ENCODE peak calls at places on chromosome 17, in four cellular contexts. D, E, O and C are unnamed samples.

GRCh38 chr17:74592087-74592990 is at the start of gene CD300LD:
- DNase-seq in D (no peak), E (no peak), O (no peak), C (no peak)

GRCh38 chr17:10226930-10227695 is 28.7 kb upstream of the GAS7 start:
- DNase-seq in D (peak), E (peak), O (peak), C (peak)

GRCh38 chr17:30950669-30951399 is 20.0 kb upstream of the RNF135 start:
- DNase-seq in D (peak), E (peak), O (peak), C (peak)

GRCh38 chr17:49991409-49991808 is 3.6 kb downstream of the DLX3 start:
- DNase-seq in D (no peak), E (no peak), O (no peak), C (no peak)

GRCh38 chr17:1180958-1181768 is 1.4 kb upstream of the ABR start:
- DNase-seq in D (no peak), E (no peak), O (no peak), C (no peak)

GRCh38 chr17:29084476-29085148 is 41.7 kb downstream of the PIPOX start:
- DNase-seq in D (peak), E (no peak), O (no peak), C (no peak)

GRCh38 chr17:4127555-4127954 is 15.3 kb downstream of the ZZEF1 start:
- DNase-seq in D (no peak), E (no peak), O (no peak), C (no peak)

GRCh38 chr17:42429726-42430464 is 6.8 kb upstream of the CAVIN1 start:
- DNase-seq in D (no peak), E (no peak), O (no peak), C (no peak)

GRCh38 chr17:63967953-63968352 is 4.8 kb downstream of the SCN4A start:
- DNase-seq in D (no peak), E (no peak), O (no peak), C (no peak)

GRCh38 chr17:50363217-50364060 is 9.5 kb downstream of the MRPL27 start:
- DNase-seq in D (no peak), E (no peak), O (no peak), C (no peak)

GRCh38 chr17:31558748-31559646 is 167.5 kb downstream of the RAB11FIP4 start:
- DNase-seq in D (peak), E (peak), O (peak), C (peak)

GRCh38 chr17:1486802-1487695 is 5.4 kb downstream of the MYO1C start:
- DNase-seq in D (peak), E (peak), O (peak), C (peak)

GRCh38 chr17:6075845-6076244 is 5.7 kb downstream of the WSCD1 start:
- DNase-seq in D (no peak), E (no peak), O (no peak), C (no peak)

GRCh38 chr17:27620721-27621120 is 10.3 kb upstream of the LGALS9 start:
- DNase-seq in D (no peak), E (no peak), O (no peak), C (no peak)

GRCh38 chr17:49815761-49816281 is 27.3 kb downstream of the KAT7 start:
- DNase-seq in D (no peak), E (no peak), O (no peak), C (no peak)

GRCh38 chr17:39730095-39730921 is at the start of gene MIEN1:
- DNase-seq in D (peak), E (peak), O (peak), C (peak)

GRCh38 chr17:38867179-38867994 is 2.5 kb upstream of the LASP1 start:
- DNase-seq in D (peak), E (peak), O (no peak), C (peak)

GRCh38 chr17:73188011-73188410 is 4.8 kb upstream of the COG1 start:
- DNase-seq in D (no peak), E (no peak), O (no peak), C (no peak)

GRCh38 chr17:27558341-27558740 is 72.6 kb upstream of the LGALS9 start:
- DNase-seq in D (no peak), E (no peak), O (no peak), C (no peak)

GRCh38 chr17:36949461-36949927 is 740 bp downstream of the AATF start:
- DNase-seq in D (no peak), E (no peak), O (no peak), C (no peak)

GRCh38 chr17:69961488-69962145 is 113.4 kb upstream of the KCNJ16 start:
- DNase-seq in D (peak), E (no peak), O (no peak), C (no peak)

GRCh38 chr17:81018044-81018802 is 16.7 kb upstream of the BAIAP2 start:
- DNase-seq in D (no peak), E (no peak), O (peak), C (peak)

GRCh38 chr17:27106347-27106981 is 187.4 kb upstream of the WSB1 start:
- DNase-seq in D (no peak), E (no peak), O (no peak), C (no peak)

GRCh38 chr17:73192219-73192893 is 499 bp upstream of the COG1 start:
- DNase-seq in D (peak), E (peak), O (peak), C (peak)

GRCh38 chr17:66021757-66022156 is 170.2 kb downstream of the CEP112 start:
- DNase-seq in D (no peak), E (no peak), O (no peak), C (no peak)
- TF ChIP-seq CTCF in D (no peak), E (no peak), O (no peak), C (no peak)

GRCh38 chr17:76781056-76781982 is 43.4 kb downstream of the MFSD11 start:
- DNase-seq in D (no peak), E (no peak), O (no peak), C (peak)
- TF ChIP-seq CTCF in D (no peak), E (no peak), O (no peak), C (no peak)

DNA sequence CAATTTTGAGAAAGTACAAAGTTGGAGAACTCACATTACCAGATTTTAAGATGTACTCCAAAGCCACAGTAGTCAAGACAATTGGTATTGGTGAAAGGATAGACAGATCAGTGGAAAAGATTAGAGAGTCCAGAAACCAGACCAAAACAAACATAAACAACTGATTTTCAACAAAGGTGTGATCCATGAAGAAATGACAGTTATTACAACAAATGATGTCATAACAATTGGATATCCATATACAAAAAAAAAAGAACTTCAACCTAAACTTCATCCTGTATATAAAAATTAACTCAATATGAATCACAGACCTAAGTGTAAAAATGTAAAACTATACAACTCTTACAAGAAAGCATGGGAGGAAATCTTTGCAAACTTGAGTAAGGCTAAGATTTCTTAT is 8.4 kb downstream of the CEP112 start:
- DNase-seq in D (no peak), E (no peak), O (no peak), C (no peak)
- TF ChIP-seq CTCF in D (no peak), E (no peak), O (no peak), C (no peak)

GRCh38 chr17:58527306-58527705 is 12.9 kb upstream of the MTMR4 start:
- DNase-seq in D (no peak), E (no peak), O (no peak), C (no peak)
- TF ChIP-seq CTCF in D (no peak), E (no peak), O (no peak), C (no peak)

DNA sequence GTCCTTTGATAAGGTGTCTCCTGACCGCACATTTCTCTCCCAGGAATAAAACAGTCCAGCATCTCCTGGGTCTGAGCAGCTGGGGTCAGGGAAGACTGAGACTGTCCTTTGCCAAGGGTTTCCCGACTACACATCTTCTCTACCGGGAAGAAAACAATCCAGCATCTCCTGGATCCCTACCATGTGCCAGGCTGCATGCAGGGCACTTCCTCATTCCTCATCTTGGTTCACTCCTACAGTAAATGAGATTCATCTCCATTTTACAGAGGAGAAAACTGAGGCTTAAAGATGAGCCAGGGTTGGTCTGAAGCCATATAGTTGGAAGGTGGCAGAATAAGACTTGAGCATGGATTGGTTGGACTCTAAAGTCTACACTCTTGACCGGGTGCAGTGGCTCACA is 36.7 kb downstream of the NOG start:
- DNase-seq in D (no peak), E (no peak), O (no peak), C (no peak)
- TF ChIP-seq CTCF in D (no peak), E (no peak), O (no peak), C (no peak)

GRCh38 chr17:77782611-77783010 is 175.9 kb upstream of the TNRC6C start:
- DNase-seq in D (no peak), E (no peak), O (no peak), C (no peak)

GRCh38 chr17:77783991-77784820 is 174.3 kb upstream of the TNRC6C start:
- DNase-seq in D (no peak), E (no peak), O (peak), C (no peak)

GRCh38 chr17:77781536-77781935 is 177.0 kb upstream of the TNRC6C start:
- DNase-seq in D (no peak), E (no peak), O (no peak), C (no peak)

GRCh38 chr17:77778636-77779524 is 179.6 kb upstream of the TNRC6C start:
- DNase-seq in D (peak), E (peak), O (peak), C (no peak)

GRCh38 chr17:77779711-77780539 is 178.6 kb upstream of the TNRC6C start:
- DNase-seq in D (no peak), E (peak), O (no peak), C (no peak)
- TF ChIP-seq CTCF in D (no peak), E (no peak), O (no peak), C (no peak)

DNA sequence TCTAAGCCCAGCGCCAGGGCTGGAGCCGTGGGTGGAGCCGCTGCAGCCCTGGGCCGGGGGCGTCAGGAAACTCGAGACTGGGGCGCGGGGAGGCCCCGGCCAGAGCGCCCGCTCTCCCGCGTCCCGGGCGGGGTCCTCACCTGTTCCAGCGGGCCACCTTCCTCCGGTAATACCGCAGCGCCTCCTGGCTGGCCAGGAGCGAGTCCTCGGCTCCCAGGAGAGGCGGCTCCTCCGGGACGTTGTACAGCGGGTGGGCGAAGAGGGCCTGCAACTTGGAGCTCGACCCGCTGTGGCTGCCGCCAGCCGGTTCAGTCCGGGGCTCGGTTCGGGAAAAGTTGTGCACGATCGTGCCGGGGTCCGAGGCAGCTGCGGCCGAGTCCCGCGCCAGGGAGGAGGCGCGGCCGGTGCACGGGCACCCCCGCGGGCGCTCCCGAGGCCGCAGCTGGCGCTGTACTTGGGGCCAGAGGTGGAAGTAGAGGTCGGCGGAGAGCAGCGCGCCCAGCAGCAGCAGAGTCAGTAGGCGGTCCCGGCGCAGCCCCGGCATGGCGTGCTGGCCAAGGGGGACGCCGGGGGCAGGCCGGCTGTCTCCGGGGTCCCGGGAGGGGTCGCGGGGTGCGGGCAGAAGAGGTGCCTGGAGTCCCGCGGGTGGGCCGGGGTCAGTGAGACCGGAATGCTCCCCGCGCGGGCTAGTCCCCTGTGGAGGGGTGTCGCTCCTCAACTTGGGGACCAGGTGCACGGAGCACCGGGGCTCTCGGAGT is 865 bp downstream of the FAM20A start:
- DNase-seq in D (peak), E (no peak), O (peak), C (no peak)
- TF ChIP-seq CTCF in D (peak), E (no peak), O (no peak), C (no peak)

GRCh38 chr17:79991140-79991923 is 44.3 kb downstream of the TBC1D16 start:
- DNase-seq in D (peak), E (no peak), O (peak), C (peak)
- TF ChIP-seq CTCF in D (peak), E (peak), O (peak), C (peak)

GRCh38 chr17:76280650-76281049 is 15.5 kb downstream of the UBALD2 start:
- DNase-seq in D (no peak), E (no peak), O (no peak), C (no peak)

GRCh38 chr17:76278268-76278908 is 13.2 kb downstream of the UBALD2 start:
- DNase-seq in D (no peak), E (no peak), O (no peak), C (no peak)

GRCh38 chr17:76281573-76282371 is 16.6 kb downstream of the UBALD2 start:
- DNase-seq in D (no peak), E (no peak), O (no peak), C (no peak)

GRCh38 chr17:76278952-76279741 is 14.0 kb downstream of the UBALD2 start:
- DNase-seq in D (peak), E (peak), O (peak), C (peak)

DNA sequence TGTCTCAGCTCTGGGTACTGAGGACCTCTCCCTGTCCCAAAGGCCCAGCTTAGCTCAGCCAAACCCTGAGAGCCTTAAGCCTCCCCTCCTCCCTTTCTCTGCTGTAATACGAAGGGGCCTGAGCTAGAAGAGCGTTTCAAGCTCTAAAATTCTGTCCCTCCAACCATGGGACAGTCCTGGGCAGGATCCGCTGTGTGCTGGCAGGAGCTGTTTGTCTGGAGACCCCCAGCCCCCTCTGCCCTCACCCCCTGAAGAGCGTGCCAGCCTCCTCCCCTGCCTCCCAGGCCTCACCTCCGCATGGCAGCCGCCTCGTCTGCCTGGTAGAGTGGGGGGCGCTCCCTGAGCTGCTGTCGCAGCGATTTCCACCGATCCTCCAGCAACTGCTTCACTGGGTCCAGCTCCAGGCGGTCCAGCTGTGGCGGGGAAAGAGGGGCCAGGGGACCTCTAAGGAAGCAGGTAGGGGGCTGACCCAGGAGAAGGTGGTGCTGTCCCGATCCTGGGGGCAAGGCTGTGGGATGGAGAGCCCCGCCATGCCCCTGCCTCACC is 14.7 kb downstream of the UBALD2 start:
- DNase-seq in D (no peak), E (no peak), O (no peak), C (no peak)
- TF ChIP-seq CTCF in D (no peak), E (no peak), O (no peak), C (no peak)